ENCODE peak calls at places on chromosomes 12 and 14, in nine cellular contexts. M is upper lobe of right lung, Z is heart left ventricle, B is HFF-Myc, K is neural progenitor cell, R is left lung, Y is AG04450, T is ovary, H is upper lobe of left lung. X is an unnamed sample.

GRCh38 chr12:118884226-118884625 is 97.1 kb upstream of the SRRM4 start:
- DNase-seq in Z (no peak), H (no peak), B (no peak), K (no peak), Y (no peak), T (no peak), M (no peak), R (no peak), X (no peak)

GRCh38 chr12:12716151-12716844 is 870 bp upstream of the CDKN1B start:
- DNase-seq in H (no peak), Z (peak; percentile 32), M (no peak), K (no peak), Y (no peak), T (no peak), R (no peak), B (no peak), X (no peak)

GRCh38 chr14:54366726-54367707 is 29.8 kb upstream of the CDKN3 start:
- DNase-seq in R (no peak), T (peak; percentile 23), K (peak; percentile 72), H (no peak), Z (no peak), B (no peak), M (no peak), Y (peak; percentile 32), X (no peak)

GRCh38 chr14:38880643-38881567 is 222.1 kb downstream of the SEC23A start:
- DNase-seq in R (no peak), T (no peak), K (no peak), Y (no peak), M (no peak), B (peak; percentile 19), Z (no peak), H (no peak), X (no peak)

GRCh38 chr12:47282206-47282605 is 202.4 kb upstream of the AMIGO2 start:
- DNase-seq in Y (no peak), M (no peak), Z (no peak), H (no peak), T (no peak), K (no peak), B (no peak), R (no peak), X (no peak)

GRCh38 chr14:72555609-72556000 is 338.3 kb downstream of the DPF3 start:
- DNase-seq in K (no peak), Z (no peak), M (no peak), Y (no peak), B (no peak), T (no peak), H (no peak), R (no peak), X (no peak)

GRCh38 chr12:79083181-79083580 is 218.6 kb downstream of the SYT1 start:
- DNase-seq in H (no peak), Z (no peak), M (no peak), Y (no peak), K (no peak), R (no peak), B (no peak), T (no peak), X (no peak)

GRCh38 chr12:38813930-38814329 is 91.5 kb downstream of the CPNE8 start:
- DNase-seq in T (no peak), Z (no peak), K (no peak), R (no peak), H (no peak), M (no peak), Y (no peak), B (no peak), X (no peak)

GRCh38 chr12:120944645-120945217 is 33.6 kb upstream of the HNF1A start:
- DNase-seq in B (peak; percentile 11), T (peak; percentile 21), H (no peak), Z (peak; percentile 51), K (peak; percentile 64), Y (peak; percentile 10), M (peak; percentile 78), R (peak; percentile 44), X (no peak)

GRCh38 chr12:87728936-87729593 is 300.1 kb downstream of the C12orf50 start:
- DNase-seq in H (no peak), R (no peak), B (no peak), K (no peak), Z (no peak), Y (peak; percentile 10), T (no peak), M (no peak), X (no peak)

GRCh38 chr12:24821691-24822090 is 127.2 kb downstream of the BCAT1 start:
- DNase-seq in B (no peak), Z (no peak), Y (no peak), T (no peak), M (no peak), K (no peak), H (no peak), R (no peak), X (no peak)

GRCh38 chr12:49873361-49873934 is 30.3 kb downstream of the FAIM2 start:
- DNase-seq in Y (no peak), H (no peak), K (no peak), Z (no peak), M (peak; percentile 49), R (no peak), B (no peak), T (no peak), X (no peak)

GRCh38 chr14:92945959-92946846 is 23.3 kb downstream of the CHGA start:
- DNase-seq in Z (peak; percentile 46), K (no peak), R (no peak), M (peak; percentile 77), Y (no peak), H (peak; percentile 82), B (peak; percentile 22), T (no peak), X (peak; percentile 75)

GRCh38 chr12:79674629-79675028 is 16.1 kb downstream of the PAWR start:
- DNase-seq in T (no peak), K (no peak), R (no peak), H (no peak), Y (no peak), Z (no peak), B (no peak), M (no peak), X (no peak)

GRCh38 chr12:65335021-65335714 is 56.7 kb downstream of the MSRB3 start:
- DNase-seq in M (no peak), H (no peak), B (peak; percentile 70), Z (peak; percentile 27), K (no peak), R (no peak), T (peak; percentile 30), Y (peak; percentile 77), X (no peak)

GRCh38 chr14:32473476-32473875 is 144.4 kb downstream of the AKAP6 start:
- DNase-seq in M (no peak), T (peak; percentile 25), H (no peak), Y (no peak), R (peak; percentile 50), K (no peak), B (peak; percentile 54), Z (peak; percentile 66), X (peak; percentile 76)

GRCh38 chr12:30824311-30824710 is 69.6 kb upstream of the CAPRIN2 start:
- DNase-seq in Z (no peak), R (no peak), M (no peak), K (no peak), B (no peak), H (no peak), Y (no peak), T (no peak), X (peak; percentile 49)
- TF ChIP-seq CTCF in Z (no peak), R (no peak), M (no peak), K (no peak), B (no peak), H (no peak), Y (no peak), T (no peak), X (no peak)

GRCh38 chr12:125014526-125014925 is 21.1 kb downstream of the BRI3BP start:
- DNase-seq in Z (no peak), H (no peak), R (no peak), M (no peak), T (no peak), K (no peak), B (no peak), Y (no peak), X (no peak)
- TF ChIP-seq CTCF in Z (no peak), H (no peak), R (no peak), M (no peak), T (no peak), K (no peak), B (no peak), Y (no peak), X (no peak)

GRCh38 chr12:124370384-124370783 is 75.5 kb downstream of the RFLNA start:
- DNase-seq in M (no peak), H (no peak), R (no peak), T (no peak), K (no peak), Z (no peak), B (no peak), Y (no peak), X (no peak)

GRCh38 chr12:124368421-124369032 is 73.6 kb downstream of the RFLNA start:
- DNase-seq in Z (no peak), M (no peak), B (no peak), Y (no peak), T (peak; percentile 64), R (no peak), K (no peak), H (peak; percentile 78), X (no peak)

GRCh38 chr12:124369901-124370378 is 75.0 kb downstream of the RFLNA start:
- DNase-seq in H (no peak), Z (no peak), M (no peak), T (no peak), Y (no peak), K (no peak), B (no peak), R (no peak), X (no peak)

GRCh38 chr12:124370851-124371250 is 76.0 kb downstream of the RFLNA start:
- DNase-seq in R (no peak), Z (no peak), M (no peak), B (no peak), Y (no peak), T (no peak), K (no peak), H (peak; percentile 27), X (no peak)

DNA sequence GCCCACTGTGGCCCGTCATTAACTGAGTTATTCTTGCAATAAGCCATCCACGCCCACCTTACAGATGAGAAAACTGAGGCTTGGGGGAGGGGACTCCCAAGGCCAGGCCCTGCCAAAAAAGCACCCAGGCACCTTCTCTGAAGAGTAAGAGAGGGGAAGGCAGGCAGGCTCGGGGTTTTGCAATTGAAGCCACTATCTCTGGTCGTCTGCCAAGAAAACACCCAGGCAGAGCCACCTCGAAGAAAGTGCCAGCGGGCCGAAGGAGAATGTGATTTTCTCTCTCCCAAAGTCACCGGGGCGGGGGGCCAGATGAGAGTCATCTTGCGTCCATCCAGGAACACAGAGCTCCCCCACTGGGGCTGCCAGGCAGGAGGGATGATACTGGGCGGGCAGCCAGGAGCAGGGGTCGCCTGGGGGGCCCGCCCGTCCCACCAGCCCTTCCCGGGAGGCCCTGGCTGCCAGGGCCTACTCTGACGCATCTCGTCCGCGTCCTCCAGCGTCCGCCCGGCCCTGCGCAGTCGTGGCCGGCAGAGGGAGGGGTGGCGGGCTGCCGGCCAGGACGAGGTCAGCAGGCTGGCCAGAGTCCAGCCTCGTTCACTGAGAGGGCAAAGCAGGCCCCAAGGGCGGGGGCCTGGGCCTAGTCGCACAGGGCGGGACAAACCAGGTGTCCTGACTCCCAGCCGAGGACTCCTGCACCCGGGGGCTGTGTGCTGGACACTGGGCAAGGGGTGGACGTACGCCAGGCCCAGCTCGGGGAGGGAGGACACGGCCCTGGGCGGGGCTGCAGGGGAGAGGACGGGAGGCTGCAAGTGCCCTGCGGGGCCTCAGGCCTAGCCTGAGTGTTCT is 74.4 kb downstream of the RFLNA start:
- DNase-seq in K (no peak), R (peak; percentile 89), H (peak; percentile 96), M (peak; percentile 94), B (no peak), T (peak; percentile 98), Y (peak; percentile 80), Z (peak; percentile 93), X (peak; percentile 91)
- TF ChIP-seq CTCF in K (no peak), R (peak; percentile 68), H (peak; percentile 68), M (peak; percentile 46), B (peak; percentile 40), T (peak; percentile 87), Y (peak; percentile 55), Z (peak; percentile 61), X (no peak)

GRCh38 chr12:40031965-40032364 is 73.9 kb downstream of the SLC2A13 start:
- DNase-seq in Y (no peak), T (no peak), Z (no peak), B (no peak), R (no peak), K (peak; percentile 8), H (no peak), M (no peak), X (no peak)
- TF ChIP-seq CTCF in Y (no peak), T (no peak), Z (no peak), B (no peak), R (no peak), K (peak; percentile 5), H (no peak), M (no peak), X (no peak)